ENCODE peak calls at places on chromosome 7, in eight cellular contexts. G is activated CD8-positive, alpha-beta T cell treated with anti-CD3 and anti-CD28 coated beads for 36 hours; P is psoas muscle; O is activated CD4-positive, alpha-beta T cell treated with anti-CD3 and anti-CD28 coated beads, Interleukin-2, amount 50 U/mL, for 4 hours; Y is WERI-Rb-1; I is CD4-positive, alpha-beta T cell; B is A549; D is B cell. U is an unnamed sample.

GRCh38 chr7:105131890-105132289 is 117.9 kb downstream of the KMT2E start:
- DNase-seq in G (peak), P (no peak), O (no peak), Y (no peak), I (no peak), B (no peak), D (no peak), U (no peak)

GRCh38 chr7:1811850-1812692 is 142.0 kb downstream of the ELFN1 start:
- DNase-seq in G (no peak), P (peak), O (no peak), Y (peak), I (no peak), B (peak), D (no peak), U (no peak)

GRCh38 chr7:140923358-140924006 is 1.2 kb downstream of the BRAF start:
- DNase-seq in G (no peak), P (no peak), O (no peak), Y (no peak), I (no peak), B (no peak), D (no peak), U (peak)

GRCh38 chr7:137953043-137953691 is 48.7 kb downstream of the CREB3L2 start:
- DNase-seq in G (no peak), P (no peak), O (no peak), Y (peak), I (no peak), B (no peak), D (no peak), U (no peak)

GRCh38 chr7:112533591-112533990 is 52.8 kb downstream of the LSMEM1 start:
- DNase-seq in G (no peak), P (no peak), O (no peak), Y (no peak), I (no peak), B (no peak), D (no peak), U (no peak)

GRCh38 chr7:111074071-111074771 is 16.7 kb upstream of the LRRN3 start:
- DNase-seq in G (no peak), P (no peak), O (no peak), Y (no peak), I (no peak), B (no peak), D (no peak), U (no peak)

GRCh38 chr7:95578299-95578855 is 17.9 kb downstream of the PDK4 start:
- DNase-seq in G (no peak), P (no peak), O (no peak), Y (peak), I (no peak), B (no peak), D (no peak), U (no peak)

GRCh38 chr7:27147211-27148030 is at the start of gene HOXA6:
- DNase-seq in G (no peak), P (peak), O (no peak), Y (peak), I (no peak), B (no peak), D (no peak), U (no peak)

GRCh38 chr7:1193593-1194424 is 33.8 kb upstream of the ZFAND2A start:
- DNase-seq in G (peak), P (no peak), O (no peak), Y (peak), I (peak), B (peak), D (no peak), U (no peak)

GRCh38 chr7:31493714-31494181 is 20.1 kb upstream of the ITPRID1 start:
- DNase-seq in G (no peak), P (no peak), O (no peak), Y (no peak), I (no peak), B (no peak), D (no peak), U (no peak)

GRCh38 chr7:97731736-97732370 is at the start of gene TAC1:
- DNase-seq in G (peak), P (no peak), O (no peak), Y (no peak), I (no peak), B (no peak), D (no peak), U (no peak)

GRCh38 chr7:157003445-157004049 is 6.9 kb downstream of the MNX1 start:
- DNase-seq in G (no peak), P (no peak), O (no peak), Y (no peak), I (no peak), B (no peak), D (peak), U (no peak)

GRCh38 chr7:80244206-80244956 is 109.8 kb downstream of the GNAI1 start:
- DNase-seq in G (no peak), P (no peak), O (no peak), Y (no peak), I (no peak), B (no peak), D (no peak), U (no peak)

GRCh38 chr7:102193806-102194205 is 92.9 kb upstream of the SH2B2 start:
- DNase-seq in G (no peak), P (no peak), O (no peak), Y (no peak), I (no peak), B (no peak), D (no peak), U (no peak)

GRCh38 chr7:91945476-91945875 is 4.8 kb downstream of the AKAP9 start:
- DNase-seq in G (no peak), P (no peak), O (no peak), Y (no peak), I (no peak), B (peak), D (no peak), U (no peak)

GRCh38 chr7:135717686-135718085 is 10.3 kb downstream of the SLC13A4 start:
- DNase-seq in G (no peak), P (no peak), O (no peak), Y (peak), I (no peak), B (no peak), D (no peak), U (no peak)

GRCh38 chr7:74030861-74031260 is 2.9 kb downstream of the ELN start:
- DNase-seq in G (no peak), P (no peak), O (no peak), Y (no peak), I (no peak), B (no peak), D (no peak), U (no peak)

GRCh38 chr7:43727494-43727893 is 1.8 kb downstream of the COA1 start:
- DNase-seq in G (no peak), P (no peak), O (no peak), Y (no peak), I (no peak), B (no peak), D (no peak), U (no peak)

GRCh38 chr7:2043316-2044039 is 189.3 kb downstream of the MAD1L1 start:
- DNase-seq in G (no peak), P (peak), O (no peak), Y (peak), I (no peak), B (no peak), D (no peak), U (no peak)

GRCh38 chr7:31175672-31176071 is 123.6 kb downstream of the ADCYAP1R1 start:
- DNase-seq in G (no peak), P (no peak), O (no peak), Y (no peak), I (no peak), B (peak), D (no peak), U (no peak)

GRCh38 chr7:128792471-128793183 is 859 bp downstream of the CCDC136 start:
- DNase-seq in G (peak), P (no peak), O (no peak), Y (no peak), I (no peak), B (no peak), D (no peak), U (no peak)

GRCh38 chr7:71935674-71936073 is 476.5 kb downstream of the CALN1 start:
- DNase-seq in G (no peak), P (no peak), O (no peak), Y (no peak), I (no peak), B (no peak), D (no peak), U (no peak)

GRCh38 chr7:78179211-78179610 is 380.6 kb downstream of the PHTF2 start:
- DNase-seq in G (no peak), P (no peak), O (no peak), Y (no peak), I (no peak), B (no peak), D (no peak), U (no peak)

GRCh38 chr7:99563650-99564049 is 5.2 kb downstream of the ZNF655 start:
- DNase-seq in G (no peak), P (no peak), O (no peak), Y (no peak), I (no peak), B (peak), D (no peak), U (no peak)

GRCh38 chr7:155178096-155178495 is 108.0 kb downstream of the HTR5A start:
- DNase-seq in G (no peak), P (no peak), O (no peak), Y (no peak), I (no peak), B (no peak), D (no peak), U (no peak)

GRCh38 chr7:68245688-68246087 is 1249.1 kb downstream of the TYW1 start:
- DNase-seq in G (no peak), P (no peak), O (no peak), Y (no peak), I (no peak), B (no peak), D (no peak), U (no peak)

GRCh38 chr7:146956853-146957252 is 840.3 kb downstream of the CNTNAP2 start:
- DNase-seq in G (no peak), P (no peak), O (no peak), Y (no peak), I (no peak), B (no peak), D (no peak), U (no peak)

GRCh38 chr7:78437118-78437517 is 638.5 kb downstream of the PHTF2 start:
- DNase-seq in G (no peak), P (no peak), O (no peak), Y (no peak), I (no peak), B (no peak), D (no peak), U (no peak)

GRCh38 chr7:84302949-84303348 is 108.4 kb upstream of the SEMA3A start:
- DNase-seq in G (no peak), P (no peak), O (no peak), Y (no peak), I (no peak), B (no peak), D (no peak), U (no peak)

GRCh38 chr7:115289966-115290365 is 368.1 kb downstream of the MDFIC start:
- DNase-seq in G (no peak), P (no peak), O (no peak), Y (no peak), I (no peak), B (no peak), D (no peak), U (no peak)

GRCh38 chr7:99827040-99827778 is 604 bp upstream of the CYP3A43 start:
- DNase-seq in G (no peak), P (no peak), O (no peak), Y (no peak), I (no peak), B (no peak), D (no peak), U (no peak)

GRCh38 chr7:102425639-102426267 is 7.6 kb upstream of the ORAI2 start:
- DNase-seq in G (peak), P (peak), O (peak), Y (peak), I (peak), B (no peak), D (peak), U (peak)

GRCh38 chr7:2037301-2037804 is 195.4 kb downstream of the MAD1L1 start:
- DNase-seq in G (peak), P (peak), O (peak), Y (peak), I (no peak), B (no peak), D (no peak), U (no peak)

GRCh38 chr7:92747041-92747835 is 89.1 kb downstream of the CDK6 start:
- DNase-seq in G (no peak), P (no peak), O (no peak), Y (no peak), I (no peak), B (no peak), D (no peak), U (no peak)

GRCh38 chr7:32204361-32205018 is 134.3 kb upstream of the PDE1C start:
- DNase-seq in G (peak), P (peak), O (no peak), Y (peak), I (no peak), B (peak), D (no peak), U (no peak)

U was measured in CD4-positive, alpha-beta memory T cell.